ENCODE peak calls at places on chromosomes 7 and 10, in five cellular contexts. L, N, K, E and X are unnamed samples. For H3K4me1, the result is how much of the 10 kb centered on the place peaks cover.

GRCh38 chr10:84845628-84846261 is 517.4 kb downstream of the CCSER2 start:
- DNase-seq in L (no peak), N (no peak), K (peak), E (no peak), X (peak)

GRCh38 chr10:21315321-21316220 is 209.9 kb downstream of the SKIDA1 start:
- DNase-seq in L (peak), N (peak), K (peak), E (no peak), X (peak)

GRCh38 chr10:87659571-87660483 is at the start of gene PAPSS2:
- DNase-seq in L (peak), N (peak), K (peak), E (peak), X (peak)

GRCh38 chr10:78853864-78854263 is 214.9 kb upstream of the ZMIZ1 start:
- DNase-seq in L (no peak), N (no peak), K (no peak), E (no peak), X (no peak)

GRCh38 chr7:73847941-73848723 is 5.8 kb upstream of the METTL27 start:
- DNase-seq in L (no peak), N (no peak), K (no peak), E (no peak), X (no peak)

GRCh38 chr7:12056381-12056780 is 154.7 kb upstream of the TMEM106B start:
- DNase-seq in L (no peak), N (peak), K (no peak), E (no peak), X (no peak)

GRCh38 chr10:71349401-71349800 is 30.3 kb downstream of the SLC29A3 start:
- DNase-seq in L (no peak), N (no peak), K (no peak), E (no peak), X (no peak)

GRCh38 chr7:155818154-155818819 is 6.0 kb upstream of the SHH start:
- DNase-seq in L (no peak), N (no peak), K (no peak), E (no peak), X (no peak)

GRCh38 chr10:71848325-71849277 is 2.5 kb downstream of the PSAP start:
- DNase-seq in L (no peak), N (no peak), K (no peak), E (no peak), X (no peak)

GRCh38 chr7:73811760-73812168 is 19.0 kb upstream of the CLDN4 start:
- DNase-seq in L (no peak), N (peak), K (peak), E (peak), X (peak)

GRCh38 chr7:120714945-120715344 is 143.0 kb downstream of the TSPAN12 start:
- DNase-seq in L (no peak), N (peak), K (no peak), E (no peak), X (no peak)

GRCh38 chr7:118476036-118476435 is 251.5 kb downstream of the ANKRD7 start:
- DNase-seq in L (no peak), N (no peak), K (no peak), E (no peak), X (no peak)

GRCh38 chr7:41491752-41492405 is 211.0 kb downstream of the INHBA start:
- DNase-seq in L (no peak), N (peak), K (no peak), E (no peak), X (no peak)

GRCh38 chr10:128875030-128875744 is 591.9 kb upstream of the MGMT start:
- DNase-seq in L (no peak), N (peak), K (no peak), E (no peak), X (no peak)

GRCh38 chr10:59854571-59854970 is 51.8 kb downstream of the CCDC6 start:
- DNase-seq in L (no peak), N (no peak), K (no peak), E (no peak), X (no peak)

GRCh38 chr7:158013085-158013668 is 574.4 kb downstream of the PTPRN2 start:
- DNase-seq in L (no peak), N (no peak), K (no peak), E (no peak), X (no peak)

GRCh38 chr7:55178863-55179773 is 160.3 kb downstream of the EGFR start:
- DNase-seq in L (no peak), N (no peak), K (no peak), E (no peak), X (no peak)

GRCh38 chr10:114684085-114684821 is 26.2 kb upstream of the ABLIM1 start:
- DNase-seq in L (no peak), N (peak), K (peak), E (peak), X (no peak)

GRCh38 chr10:3747984-3748383 is 37.0 kb downstream of the KLF6 start:
- DNase-seq in L (no peak), N (peak), K (peak), E (no peak), X (no peak)

GRCh38 chr7:159020987-159021386 is 123.7 kb downstream of the VIPR2 start:
- DNase-seq in L (no peak), N (no peak), K (no peak), E (no peak), X (peak)

GRCh38 chr10:90751107-90751997 is 106.5 kb downstream of the HTR7 start:
- DNase-seq in L (no peak), N (peak), K (peak), E (no peak), X (peak)

GRCh38 chr7:23418046-23418445 is 52.2 kb downstream of the IGF2BP3 start:
- DNase-seq in L (no peak), N (peak), K (no peak), E (no peak), X (no peak)

GRCh38 chr10:43407148-43407575 is 1.8 kb downstream of the HNRNPF start:
- DNase-seq in L (no peak), N (peak), K (peak), E (peak), X (no peak)

GRCh38 chr7:22557167-22557566 is 57.2 kb upstream of the STEAP1B start:
- DNase-seq in L (no peak), N (no peak), K (no peak), E (no peak), X (no peak)

GRCh38 chr7:79377097-79377496 is 76.4 kb downstream of the MAGI2 start:
- DNase-seq in L (no peak), N (peak), K (no peak), E (no peak), X (no peak)

GRCh38 chr7:23804707-23805106 is 94.7 kb downstream of the STK31 start:
- DNase-seq in L (no peak), N (no peak), K (no peak), E (no peak), X (no peak)

GRCh38 chr10:42962902-42963231 is 114.0 kb upstream of the RET start:
- DNase-seq in L (no peak), N (no peak), K (peak), E (no peak), X (no peak)

GRCh38 chr10:90417466-90418210 is 440.2 kb downstream of the HTR7 start:
- DNase-seq in L (no peak), N (no peak), K (no peak), E (no peak), X (no peak)

GRCh38 chr7:27160147-27160545 is 3.7 kb upstream of the HOXA7 start:
- DNase-seq in L (no peak), N (no peak), K (no peak), E (peak), X (peak)

GRCh38 chr10:132571565-132572544 is 34.3 kb downstream of the INPP5A start:
- DNase-seq in L (no peak), N (peak), K (peak), E (no peak), X (peak)

GRCh38 chr10:35218339-35218955 is 91.8 kb downstream of the CREM start:
- DNase-seq in L (peak), N (peak), K (peak), E (no peak), X (peak)

GRCh38 chr10:27525819-27526218 is 21.7 kb downstream of the RAB18 start:
- DNase-seq in L (no peak), N (peak), K (no peak), E (no peak), X (no peak)

GRCh38 chr10:125708971-125709503 is 10.5 kb upstream of the EDRF1 start:
- DNase-seq in L (no peak), N (no peak), K (no peak), E (no peak), X (no peak)

GRCh38 chr10:86945361-86946214 is 11.8 kb downstream of the MMRN2 start:
- DNase-seq in L (peak), N (peak), K (peak), E (peak), X (peak)

GRCh38 chr10:26914898-26915297 is 54.1 kb upstream of the ABI1 start:
- DNase-seq in L (no peak), N (no peak), K (no peak), E (no peak), X (no peak)

GRCh38 chr10:112634096-112634830 is 187.2 kb downstream of the VTI1A start:
- DNase-seq in L (no peak), N (peak), K (no peak), E (no peak), X (no peak)

GRCh38 chr10:51666476-51666875 is 32.9 kb downstream of the CSTF2T start:
- DNase-seq in L (no peak), N (peak), K (no peak), E (no peak), X (no peak)

GRCh38 chr7:90455163-90456030 is 14.0 kb upstream of the PTTG1IP2 start:
- DNase-seq in L (no peak), N (peak), K (no peak), E (no peak), X (no peak)

DNA sequence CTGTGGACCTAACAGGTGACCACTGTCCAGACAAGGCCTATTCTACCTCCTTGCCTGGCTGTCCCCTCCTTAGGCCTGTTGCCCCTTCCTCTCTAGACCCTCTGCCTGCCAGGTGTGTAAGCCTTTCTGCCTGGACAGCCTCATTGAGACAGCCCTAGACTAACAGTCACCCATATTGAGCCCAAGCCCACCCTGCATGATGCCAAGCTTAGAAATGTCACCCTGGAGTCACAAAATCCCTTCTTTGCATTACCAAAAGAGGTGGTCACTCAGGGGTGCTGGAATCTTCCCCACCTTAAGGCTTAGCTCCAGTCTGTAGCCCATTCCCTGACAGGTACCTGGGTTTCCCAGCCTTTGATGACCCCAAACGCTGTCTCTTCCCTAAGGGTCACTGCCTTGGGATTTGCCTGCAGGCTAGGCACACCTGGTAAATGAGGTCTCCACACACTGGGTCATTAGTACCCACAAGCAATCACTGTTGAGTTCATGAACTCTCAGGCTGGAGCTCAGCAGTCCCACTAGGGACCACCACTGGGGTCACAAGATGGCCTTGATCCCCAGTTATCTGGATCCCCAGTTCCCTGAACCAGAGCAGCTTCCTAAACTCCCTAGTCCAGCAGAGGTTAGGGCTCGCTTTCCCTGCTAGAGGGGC is 54.9 kb upstream of the CAMK2B start:
- DNase-seq in L (no peak), N (no peak), K (no peak), E (no peak), X (no peak)
- H3K4me1 ChIP-seq in L (under half), N (under half), K (under half), E (under half), X (under half)

GRCh38 chr7:1024876-1025746 is 19.2 kb upstream of the GPR146 start:
- DNase-seq in L (no peak), N (no peak), K (no peak), E (peak), X (no peak)
- H3K4me1 ChIP-seq in L (under half), N (under half), K (half or more), E (under half), X (under half)

DNA sequence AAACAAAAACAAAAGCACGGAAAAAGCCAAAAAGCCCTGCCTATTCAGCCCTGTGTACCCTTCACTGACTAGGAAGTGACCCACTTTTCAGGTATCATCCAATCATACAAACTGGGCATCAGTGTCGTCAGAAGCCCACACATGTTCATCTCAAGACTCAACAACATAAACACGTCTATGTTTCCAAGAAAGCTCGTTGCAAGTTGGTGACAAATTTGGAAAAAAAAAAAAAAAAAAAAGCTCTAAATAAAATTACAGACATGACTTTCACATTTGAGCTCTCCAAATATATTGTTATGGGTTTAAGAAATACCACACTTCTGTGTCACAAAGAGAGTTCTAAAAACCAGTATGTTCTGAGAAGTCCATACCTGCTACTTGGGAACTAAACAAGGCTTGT is 204.7 kb upstream of the KLF14 start:
- DNase-seq in L (no peak), N (no peak), K (no peak), E (no peak), X (no peak)
- H3K4me1 ChIP-seq in L (under half), N (under half), K (under half), E (under half), X (under half)

GRCh38 chr10:8061274-8062211 is 7.1 kb downstream of the GATA3 start:
- DNase-seq in L (no peak), N (no peak), K (no peak), E (no peak), X (no peak)
- H3K4me1 ChIP-seq in L (under half), N (under half), K (under half), E (under half), X (under half)

GRCh38 chr10:62020362-62020730 is 118.8 kb downstream of the ARID5B start:
- DNase-seq in L (no peak), N (no peak), K (no peak), E (no peak), X (no peak)

GRCh38 chr10:62023289-62023688 is 121.8 kb downstream of the ARID5B start:
- DNase-seq in L (no peak), N (no peak), K (no peak), E (no peak), X (no peak)

GRCh38 chr10:62022830-62023229 is 121.3 kb downstream of the ARID5B start:
- DNase-seq in L (no peak), N (no peak), K (no peak), E (no peak), X (no peak)

GRCh38 chr10:62021116-62021515 is 119.6 kb downstream of the ARID5B start:
- DNase-seq in L (no peak), N (no peak), K (no peak), E (no peak), X (no peak)

DNA sequence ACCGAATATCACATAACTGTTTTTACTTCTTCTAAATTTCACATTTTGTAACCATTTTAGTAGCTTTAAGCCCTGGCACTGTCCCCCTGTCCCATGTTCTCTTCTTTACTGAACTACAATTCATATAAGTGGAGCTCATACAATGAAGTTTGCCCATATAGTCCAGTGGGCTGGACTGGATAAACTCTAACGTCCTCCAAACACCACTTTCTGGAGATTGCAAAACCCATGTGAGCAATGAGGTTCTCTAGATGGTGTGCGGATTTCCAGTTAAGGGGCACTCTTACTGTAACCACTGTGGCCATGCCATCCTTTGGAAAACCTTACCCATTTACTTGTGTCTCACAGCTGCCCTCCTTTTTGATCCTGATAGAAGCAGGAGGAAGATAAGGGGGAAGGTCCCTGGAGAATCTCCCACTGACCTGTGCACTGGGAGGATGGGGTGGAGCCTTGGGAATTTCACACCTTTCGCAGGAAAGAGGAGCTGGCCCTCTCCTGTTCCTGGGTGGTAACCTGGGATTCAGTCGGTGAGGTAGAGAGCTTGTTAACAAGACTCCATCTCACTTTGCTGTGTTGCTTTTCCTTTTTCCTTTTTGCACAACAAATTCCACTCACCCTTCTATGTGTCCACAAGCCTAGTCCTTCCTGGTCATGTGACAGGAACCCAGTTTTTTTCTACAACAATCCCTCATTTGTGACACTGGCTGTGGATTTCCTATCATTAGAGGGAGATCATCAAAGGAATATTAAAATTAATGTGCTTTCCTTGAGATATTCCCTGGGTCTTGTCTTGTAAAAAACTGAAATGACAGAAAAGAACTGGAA is 120.7 kb downstream of the ARID5B start:
- DNase-seq in L (no peak), N (no peak), K (no peak), E (no peak), X (no peak)
- H3K4me1 ChIP-seq in L (under half), N (under half), K (under half), E (under half), X (under half)

DNA sequence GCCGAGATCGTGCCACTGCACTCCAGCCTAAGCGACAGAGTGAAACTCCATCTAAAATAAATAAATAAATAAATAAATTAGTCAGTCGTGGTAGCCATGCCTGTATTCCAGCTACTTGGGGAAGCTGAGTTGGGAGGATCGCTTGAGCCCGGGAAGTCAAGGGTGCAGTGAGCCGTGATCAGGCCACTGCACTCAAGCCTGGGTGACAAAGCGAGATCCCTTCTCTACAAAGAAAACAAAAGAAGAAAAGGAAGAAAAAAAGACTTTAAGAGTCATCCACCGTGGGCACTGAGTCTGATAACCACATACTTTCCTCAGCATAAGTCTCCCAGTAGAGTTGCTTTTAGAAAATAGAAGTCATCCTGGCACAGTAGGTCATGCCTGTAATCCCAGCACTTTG is 2.6 kb downstream of the TMEM254 start:
- DNase-seq in L (no peak), N (no peak), K (no peak), E (no peak), X (no peak)
- H3K4me1 ChIP-seq in L (under half), N (under half), K (under half), E (under half), X (under half)

GRCh38 chr7:106870528-106870927 is 5.4 kb downstream of the PIK3CG start:
- DNase-seq in L (no peak), N (no peak), K (no peak), E (no peak), X (no peak)

GRCh38 chr7:106870983-106871410 is 5.9 kb downstream of the PIK3CG start:
- DNase-seq in L (no peak), N (peak), K (no peak), E (no peak), X (no peak)

GRCh38 chr7:106869954-106870353 is 4.9 kb downstream of the PIK3CG start:
- DNase-seq in L (no peak), N (no peak), K (no peak), E (no peak), X (no peak)

GRCh38 chr7:106872763-106873162 is 7.7 kb downstream of the PIK3CG start:
- DNase-seq in L (no peak), N (no peak), K (no peak), E (no peak), X (no peak)

GRCh38 chr7:106871793-106872571 is 6.9 kb downstream of the PIK3CG start:
- DNase-seq in L (no peak), N (no peak), K (no peak), E (no peak), X (no peak)
- H3K4me1 ChIP-seq in L (under half), N (under half), K (under half), E (under half), X (under half)

GRCh38 chr10:37448161-37448560 is 322.8 kb downstream of the ANKRD30A start:
- DNase-seq in L (no peak), N (no peak), K (no peak), E (no peak), X (no peak)
- H3K4me1 ChIP-seq in L (under half), N (under half), K (under half), E (under half), X (under half)

DNA sequence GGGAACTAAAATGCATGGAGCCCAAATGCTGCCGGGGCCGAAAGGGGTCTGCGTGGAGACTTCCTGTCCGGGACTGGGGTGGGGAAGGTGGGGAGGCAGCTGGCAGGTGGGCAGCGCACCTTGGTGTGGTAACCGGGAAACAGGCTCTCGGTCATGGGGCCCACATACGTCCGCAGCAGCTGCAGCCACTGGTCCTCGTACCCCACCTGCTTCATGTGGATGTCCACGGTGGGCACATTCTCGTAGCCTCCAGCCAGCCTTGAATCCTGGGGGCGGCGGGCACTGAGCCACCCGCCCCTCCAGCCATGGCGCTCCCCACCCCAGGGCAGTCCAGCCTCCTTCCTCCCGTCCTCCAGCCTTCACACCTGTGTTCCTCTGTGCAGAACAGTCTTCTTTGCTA is 6.6 kb upstream of the MOGAT3 start:
- DNase-seq in L (no peak), N (no peak), K (no peak), E (no peak), X (no peak)
- H3K4me1 ChIP-seq in L (under half), N (under half), K (under half), E (under half), X (under half)